ENCODE peak calls at places on chromosomes 12 and 14, in ten cellular contexts. D is small intestine; E is left ventricle myocardium inferior; M is CD4-positive, alpha-beta memory T cell; F is ovary; K is aorta; Y is body of pancreas; U is colonic mucosa; J is tibial artery; B is lung. Q is an unnamed sample.

GRCh38 chr12:9083793-9084192 is 31.9 kb downstream of the A2M start:
- DNase-seq in D (no peak), E (no peak), M (no peak), F (no peak), K (no peak), Y (no peak), U (no peak), J (no peak), B (no peak), Q (no peak)

GRCh38 chr12:98741229-98741614 is 96.1 kb downstream of the APAF1 start:
- DNase-seq in D (no peak), E (no peak), M (no peak), F (no peak), K (no peak), Y (no peak), U (no peak), J (no peak), B (no peak), Q (no peak)

GRCh38 chr12:104054681-104055346 is 4.8 kb upstream of the GLT8D2 start:
- DNase-seq in D (no peak), E (no peak), M (no peak), F (no peak), K (no peak), Y (no peak), U (no peak), J (no peak), B (no peak), Q (no peak)

GRCh38 chr14:99258341-99258781 is 13.6 kb downstream of the BCL11B start:
- DNase-seq in D (no peak), E (no peak), M (peak; percentile 11), F (no peak), K (no peak), Y (no peak), U (no peak), J (peak; percentile 37), B (no peak), Q (no peak)

GRCh38 chr12:94566345-94566744 is 84.0 kb downstream of the TMCC3 start:
- DNase-seq in D (no peak), E (no peak), M (no peak), F (no peak), K (no peak), Y (no peak), U (no peak), J (no peak), B (no peak), Q (no peak)

GRCh38 chr14:46574976-46575375 is 76.6 kb downstream of the RPL10L start:
- DNase-seq in D (no peak), E (no peak), M (no peak), F (no peak), K (no peak), Y (no peak), U (no peak), J (no peak), B (no peak), Q (no peak)

GRCh38 chr12:15435597-15435996 is 113.3 kb downstream of the PTPRO start:
- DNase-seq in D (no peak), E (no peak), M (no peak), F (no peak), K (no peak), Y (no peak), U (no peak), J (no peak), B (no peak), Q (no peak)

GRCh38 chr14:63960926-63961567 is 108.2 kb downstream of the SYNE2 start:
- DNase-seq in D (no peak), E (no peak), M (no peak), F (no peak), K (no peak), Y (no peak), U (no peak), J (no peak), B (no peak), Q (no peak)

GRCh38 chr14:67166450-67166853 is 22.8 kb upstream of the GARIN2 start:
- DNase-seq in D (peak; percentile 42), E (no peak), M (peak; percentile 21), F (peak; percentile 40), K (no peak), Y (peak; percentile 19), U (peak; percentile 42), J (no peak), B (no peak), Q (no peak)

GRCh38 chr12:121038861-121039654 is at the start of gene OASL:
- DNase-seq in D (peak; percentile 71), E (no peak), M (peak; percentile 62), F (no peak), K (peak; percentile 53), Y (peak; percentile 40), U (peak; percentile 68), J (no peak), B (no peak), Q (peak; percentile 74)

GRCh38 chr12:1529228-1529861 is 65.0 kb downstream of the FBXL14 start:
- DNase-seq in D (no peak), E (no peak), M (no peak), F (no peak), K (no peak), Y (no peak), U (no peak), J (peak; percentile 55), B (no peak), Q (no peak)
- H3K4me3 ChIP-seq in D (no peak overlapping the region), E (peak overlapping the region; percentile 71), M (no peak overlapping the region), F (peak overlapping the region; percentile 38), K (peak overlapping the region; percentile 79), Y (no peak overlapping the region), U (peak overlapping the region; percentile 35), J (peak overlapping the region; percentile 64), B (no peak overlapping the region), Q (peak overlapping the region; percentile 36)

GRCh38 chr14:105269405-105269804 is 21.1 kb downstream of the BTBD6 start:
- DNase-seq in D (no peak), E (no peak), M (no peak), F (no peak), K (no peak), Y (no peak), U (no peak), J (no peak), B (no peak), Q (no peak)

GRCh38 chr14:105273062-105273461 is 24.7 kb downstream of the BTBD6 start:
- DNase-seq in D (no peak), E (no peak), M (no peak), F (no peak), K (no peak), Y (peak; percentile 68), U (no peak), J (no peak), B (no peak), Q (no peak)

GRCh38 chr14:105268736-105269354 is 20.5 kb downstream of the BTBD6 start:
- DNase-seq in D (no peak), E (no peak), M (no peak), F (no peak), K (no peak), Y (no peak), U (no peak), J (no peak), B (no peak), Q (no peak)

GRCh38 chr14:105272623-105273022 is 24.3 kb downstream of the BTBD6 start:
- DNase-seq in D (no peak), E (no peak), M (no peak), F (no peak), K (no peak), Y (peak; percentile 65), U (no peak), J (no peak), B (no peak), Q (no peak)

DNA sequence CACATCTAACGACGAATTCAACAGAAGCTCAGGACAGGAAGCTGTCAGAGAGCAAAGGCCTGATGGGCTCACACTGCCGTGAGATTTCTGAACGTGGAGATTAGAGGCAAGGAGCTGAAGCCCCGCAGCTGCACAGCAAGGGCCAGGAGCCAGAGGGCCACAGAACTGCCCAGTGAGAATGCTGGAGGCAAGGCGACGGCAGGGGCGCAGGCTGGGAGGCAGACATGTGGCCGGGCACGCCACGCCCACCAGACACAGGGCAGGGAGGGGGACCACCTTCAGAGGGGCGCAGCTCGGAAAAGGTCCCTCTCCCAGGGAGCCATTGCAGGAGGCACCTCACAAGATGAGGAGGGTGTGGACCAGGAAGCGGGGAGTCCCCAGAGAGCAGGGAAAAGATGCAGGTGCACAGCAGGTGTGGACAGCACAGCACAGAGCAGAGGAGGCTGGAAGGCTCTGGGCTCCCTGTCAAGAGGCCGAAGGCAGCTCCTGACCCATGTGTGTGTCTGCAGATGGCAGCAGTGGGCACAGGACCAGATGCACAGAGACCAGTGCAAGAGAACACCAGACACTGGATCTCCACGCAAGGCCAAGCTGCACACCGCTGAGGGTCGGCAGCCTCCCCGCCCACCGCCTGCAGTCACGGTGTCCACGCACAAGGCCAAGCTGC is 23.0 kb downstream of the BTBD6 start:
- DNase-seq in D (no peak), E (no peak), M (no peak), F (no peak), K (no peak), Y (peak; percentile 92), U (no peak), J (no peak), B (no peak), Q (no peak)
- H3K27ac ChIP-seq in D (no peak overlapping the region), E (no peak overlapping the region), M (no peak overlapping the region), F (no peak overlapping the region), K (no peak overlapping the region), Y (peak overlapping the region; percentile 64), U (no peak overlapping the region), J (no peak overlapping the region), B (no peak overlapping the region), Q (no peak overlapping the region)

GRCh38 chr12:13102481-13103195 is 829 bp downstream of the GSG1 start:
- DNase-seq in D (no peak), E (no peak), M (no peak), F (no peak), K (no peak), Y (no peak), U (no peak), J (no peak), B (no peak), Q (no peak)
- H3K4me1 ChIP-seq in D (peaks cover 8% of the 10 kb centered on the region), E (peaks cover 45% of the 10 kb centered on the region), M (peaks cover 39% of the 10 kb centered on the region), F (peaks cover 3% of the 10 kb centered on the region), K (peaks cover 2% of the 10 kb centered on the region), Y (peaks cover 22% of the 10 kb centered on the region), U (peaks cover 24% of the 10 kb centered on the region), J (peaks cover 45% of the 10 kb centered on the region), B (peaks cover 21% of the 10 kb centered on the region), Q (peaks cover 24% of the 10 kb centered on the region)

DNA sequence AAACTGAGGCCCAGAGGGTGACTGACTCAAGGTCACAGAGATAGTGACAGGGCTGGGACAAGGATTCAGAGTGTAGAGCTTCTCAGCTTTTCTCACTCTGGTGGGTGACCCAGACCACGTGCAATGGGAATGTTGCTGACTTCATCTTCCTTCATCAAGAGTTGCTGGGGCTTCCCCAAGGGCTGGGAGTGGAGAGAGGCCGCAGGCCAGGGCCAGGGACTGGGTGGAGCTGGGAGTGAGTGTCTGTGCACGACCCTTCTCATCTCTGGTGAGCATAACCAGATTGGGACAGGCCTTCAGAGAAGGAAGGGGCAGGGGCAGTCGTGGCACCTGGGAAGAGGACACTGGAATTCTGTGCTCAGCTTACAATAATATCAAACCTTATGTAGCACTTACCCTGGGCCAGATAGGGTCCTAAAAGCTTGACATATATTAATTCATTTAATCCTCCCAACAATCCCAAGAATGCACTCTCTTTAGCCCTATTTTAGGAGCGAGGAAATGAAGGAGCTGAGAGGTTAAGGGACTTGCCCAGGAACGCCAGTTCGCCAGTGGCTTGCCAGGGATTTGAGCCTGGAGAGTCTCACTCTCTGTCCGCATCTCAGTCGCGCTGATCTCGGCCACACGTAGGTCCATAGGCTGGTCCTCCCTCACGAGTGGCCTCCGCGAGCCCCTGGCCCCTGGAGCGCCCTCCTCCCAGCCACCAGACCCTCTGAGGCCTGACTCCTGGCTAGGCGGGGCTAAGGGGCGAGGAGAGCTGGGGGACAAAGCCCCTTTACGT is 15.8 kb downstream of the KRT18 start:
- DNase-seq in D (no peak), E (no peak), M (no peak), F (no peak), K (no peak), Y (no peak), U (no peak), J (no peak), B (no peak), Q (no peak)
- H3K4me3 ChIP-seq in D (no peak overlapping the region), E (peak overlapping the region; percentile 11), M (no peak overlapping the region), F (no peak overlapping the region), K (no peak overlapping the region), Y (no peak overlapping the region), U (no peak overlapping the region), J (peak overlapping the region; percentile 25), B (no peak overlapping the region), Q (no peak overlapping the region)

Q was measured in effector memory CD4-positive, alpha-beta T cell.